ENCODE peak calls at places on chromosome 19, in eight cellular contexts. T, W, L, K, M, D, V and R are unnamed samples.
A peak's percentile ranks its signal among the peaks of the same experiment; 100 is the strongest.

GRCh38 chr19:55304279-55304978 is 20.6 kb downstream of the BRSK1 start:
- DNase-seq in T (peak; percentile 85), W (peak; percentile 83), L (no peak), K (peak; percentile 76), M (no peak), D (no peak), V (peak; percentile 56), R (no peak)

GRCh38 chr19:50025022-50025793 is at the start of gene VRK3:
- DNase-seq in T (peak; percentile 99), W (peak; percentile 100), L (peak; percentile 97), K (peak; percentile 99), M (peak; percentile 100), D (peak; percentile 100), V (peak; percentile 100), R (peak; percentile 99)

GRCh38 chr19:4495471-4495870 is 22.8 kb downstream of the PLIN4 start:
- DNase-seq in T (no peak), W (no peak), L (no peak), K (peak; percentile 53), M (no peak), D (no peak), V (no peak), R (no peak)

GRCh38 chr19:10836478-10837325 is 690 bp upstream of the TMED1 start:
- DNase-seq in T (peak; percentile 92), W (no peak), L (peak; percentile 54), K (peak; percentile 96), M (no peak), D (peak; percentile 94), V (peak; percentile 83), R (no peak)

GRCh38 chr19:50501186-50501567 is 9.8 kb downstream of the JOSD2 start:
- DNase-seq in T (no peak), W (no peak), L (no peak), K (peak; percentile 56), M (no peak), D (no peak), V (peak; percentile 34), R (no peak)

GRCh38 chr19:49520705-49521319 is 7.0 kb upstream of the RCN3 start:
- DNase-seq in T (peak; percentile 38), W (no peak), L (no peak), K (peak; percentile 63), M (no peak), D (peak; percentile 75), V (no peak), R (no peak)

GRCh38 chr19:33252418-33252962 is 26.8 kb upstream of the SLC7A10 start:
- DNase-seq in T (no peak), W (no peak), L (no peak), K (no peak), M (no peak), D (no peak), V (no peak), R (no peak)

GRCh38 chr19:3692141-3693029 is 7.9 kb downstream of the PIP5K1C start:
- DNase-seq in T (no peak), W (no peak), L (no peak), K (no peak), M (no peak), D (no peak), V (no peak), R (no peak)

GRCh38 chr19:45568732-45569131 is 15.9 kb downstream of the OPA3 start:
- DNase-seq in T (no peak), W (no peak), L (no peak), K (no peak), M (peak; percentile 25), D (no peak), V (no peak), R (no peak)

GRCh38 chr19:16896098-16896912 is 7.5 kb downstream of the F2RL3 start:
- DNase-seq in T (peak; percentile 57), W (peak; percentile 59), L (no peak), K (peak; percentile 64), M (peak; percentile 12), D (no peak), V (peak; percentile 57), R (no peak)

GRCh38 chr19:13087795-13088537 is 14.7 kb downstream of the LYL1 start:
- DNase-seq in T (no peak), W (no peak), L (no peak), K (no peak), M (no peak), D (no peak), V (no peak), R (no peak)

GRCh38 chr19:4077800-4078683 is 11.3 kb upstream of the ZBTB7A start:
- DNase-seq in T (peak; percentile 76), W (no peak), L (no peak), K (peak; percentile 82), M (peak; percentile 25), D (peak; percentile 89), V (peak; percentile 28), R (no peak)

GRCh38 chr19:3981373-3981735 is 3.9 kb downstream of the EEF2 start:
- DNase-seq in T (no peak), W (no peak), L (no peak), K (no peak), M (no peak), D (no peak), V (no peak), R (no peak)

GRCh38 chr19:51702103-51702753 is 9.1 kb downstream of the SPACA6 start:
- DNase-seq in T (peak; percentile 80), W (peak; percentile 85), L (peak; percentile 60), K (peak; percentile 86), M (peak; percentile 29), D (peak; percentile 93), V (peak; percentile 65), R (peak; percentile 85)

DNA sequence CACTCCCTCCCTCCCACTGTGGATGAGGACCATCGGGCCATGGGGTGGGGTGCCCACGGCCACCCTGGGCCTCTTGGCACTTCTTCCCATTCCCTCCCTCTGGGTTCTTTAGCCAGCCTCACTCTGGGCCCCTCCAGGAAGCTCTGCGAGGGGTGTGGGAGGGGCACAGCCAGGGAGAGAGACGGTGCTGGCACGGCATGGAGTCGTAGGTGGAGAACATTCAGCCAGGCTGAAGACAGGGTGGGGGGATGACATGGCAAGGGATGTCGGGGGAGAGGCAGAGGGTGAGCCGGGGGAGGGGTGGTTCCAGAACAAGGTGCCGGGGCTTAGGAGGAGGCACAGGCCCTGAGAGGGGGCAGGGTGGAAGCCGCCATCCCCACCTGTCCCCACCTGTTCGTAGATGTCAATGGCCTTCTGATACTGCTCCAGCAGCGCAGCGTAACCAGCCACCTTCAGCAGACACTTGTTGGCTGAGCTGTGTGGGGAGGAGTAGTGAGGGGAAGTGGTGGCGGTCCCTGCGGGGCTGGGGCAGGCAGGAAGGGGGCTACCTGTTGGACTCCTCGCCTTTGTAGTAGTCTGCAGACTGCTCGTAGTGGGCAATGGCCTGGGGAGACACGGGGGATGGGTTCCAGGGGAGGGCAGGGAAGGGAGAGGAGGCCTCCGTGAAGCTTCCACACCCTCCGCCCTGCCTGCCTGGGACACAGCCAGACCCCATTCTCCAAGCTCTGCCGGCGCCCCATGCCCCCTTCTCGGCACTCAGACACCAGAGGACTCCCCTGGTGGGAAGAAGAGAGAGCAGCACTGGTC is 8.8 kb upstream of the KPTN start:
- DNase-seq in T (no peak), W (no peak), L (no peak), K (peak; percentile 42), M (no peak), D (no peak), V (no peak), R (no peak)
- H3K36me3 ChIP-seq in T (no peaks in the 10 kb centered on the region), W (no peaks in the 10 kb centered on the region), L (peaks cover 57% of the 10 kb centered on the region), K (no peaks in the 10 kb centered on the region), M (peaks cover 3% of the 10 kb centered on the region), D (peaks cover 8% of the 10 kb centered on the region), V (peaks cover 2% of the 10 kb centered on the region), R (peaks cover 4% of the 10 kb centered on the region)

GRCh38 chr19:47133021-47133471 is 2.4 kb downstream of the SAE1 start:
- DNase-seq in T (no peak), W (no peak), L (no peak), K (no peak), M (no peak), D (no peak), V (no peak), R (no peak)

GRCh38 chr19:47135156-47135555 is 4.5 kb downstream of the SAE1 start:
- DNase-seq in T (no peak), W (no peak), L (no peak), K (no peak), M (peak; percentile 68), D (no peak), V (no peak), R (no peak)

GRCh38 chr19:47132522-47132852 is 1.9 kb downstream of the SAE1 start:
- DNase-seq in T (no peak), W (no peak), L (no peak), K (no peak), M (no peak), D (no peak), V (no peak), R (no peak)

GRCh38 chr19:47130589-47131168 is at the start of gene SAE1:
- DNase-seq in T (peak; percentile 94), W (peak; percentile 98), L (peak; percentile 89), K (peak; percentile 97), M (peak; percentile 99), D (peak; percentile 98), V (peak; percentile 98), R (peak; percentile 87)

GRCh38 chr19:47134533-47134932 is 3.9 kb downstream of the SAE1 start:
- DNase-seq in T (no peak), W (no peak), L (no peak), K (no peak), M (no peak), D (no peak), V (no peak), R (no peak)
- H3K36me3 ChIP-seq in T (no peaks in the 10 kb centered on the region), W (no peaks in the 10 kb centered on the region), L (no peaks in the 10 kb centered on the region), K (no peaks in the 10 kb centered on the region), M (no peaks in the 10 kb centered on the region), D (no peaks in the 10 kb centered on the region), V (no peaks in the 10 kb centered on the region), R (no peaks in the 10 kb centered on the region)

DNA sequence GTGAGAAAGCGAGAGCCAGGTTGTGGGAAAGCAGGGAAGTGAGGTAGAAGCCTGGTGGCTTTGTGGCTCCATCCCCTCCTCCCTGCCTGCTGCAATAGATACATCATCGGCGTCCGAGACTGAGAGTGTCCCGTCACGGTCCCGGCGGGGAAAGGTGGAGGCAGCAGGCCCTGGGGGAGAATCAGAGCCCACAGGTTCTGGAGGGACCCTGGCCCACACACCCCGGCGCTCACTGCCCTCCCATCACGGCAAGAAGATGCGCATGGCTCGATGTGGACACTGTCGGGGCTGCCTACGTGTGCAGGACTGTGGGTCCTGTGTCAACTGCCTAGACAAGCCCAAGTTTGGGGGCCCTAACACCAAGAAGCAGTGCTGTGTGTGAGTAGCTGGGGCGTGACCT is 5.1 kb downstream of the KMT2B start:
- DNase-seq in T (no peak), W (no peak), L (no peak), K (no peak), M (no peak), D (no peak), V (no peak), R (no peak)
- H3K36me3 ChIP-seq in T (no peaks in the 10 kb centered on the region), W (no peaks in the 10 kb centered on the region), L (peaks cover 72% of the 10 kb centered on the region), K (peaks cover 14% of the 10 kb centered on the region), M (peaks cover 26% of the 10 kb centered on the region), D (peaks cover 54% of the 10 kb centered on the region), V (peaks cover 51% of the 10 kb centered on the region), R (peaks cover 60% of the 10 kb centered on the region)

GRCh38 chr19:41255171-41255570 is 9.0 kb upstream of the HNRNPUL1 start:
- DNase-seq in T (no peak), W (no peak), L (no peak), K (no peak), M (no peak), D (no peak), V (no peak), R (no peak)
- H3K36me3 ChIP-seq in T (no peaks in the 10 kb centered on the region), W (no peaks in the 10 kb centered on the region), L (peaks cover 89% of the 10 kb centered on the region), K (no peaks in the 10 kb centered on the region), M (peaks cover 22% of the 10 kb centered on the region), D (peaks cover 55% of the 10 kb centered on the region), V (peaks cover 24% of the 10 kb centered on the region), R (peaks cover 2% of the 10 kb centered on the region)